ENCODE peak calls at places on chromosome 15, in six cellular contexts. One of them, this sample, is unnamed. For H3K4me1 and H3K9me3, the result is how much of the 10 kb centered on the place peaks cover.

GRCh38 chr15:60822403-60822802 is 343.5 kb upstream of the ICE2 start:
- DNase-seq in endothelial cell of umbilical vein: no peak
- DNase-seq in H9: no peak
- DNase-seq in HCT116: no peak
- DNase-seq in fibroblast of lung: no peak
- DNase-seq in left ventricle myocardium inferior: no peak
- DNase-seq in this sample: no peak

GRCh38 chr15:75346796-75347221 is at the start of gene NEIL1:
- DNase-seq in fibroblast of lung: no peak
- DNase-seq in HCT116: peak
- DNase-seq in endothelial cell of umbilical vein: peak
- DNase-seq in left ventricle myocardium inferior: no peak
- DNase-seq in H9: peak
- DNase-seq in this sample: no peak

GRCh38 chr15:77454265-77454664 is 33.6 kb downstream of the HMG20A start:
- DNase-seq in HCT116: no peak
- DNase-seq in H9: no peak
- DNase-seq in left ventricle myocardium inferior: no peak
- DNase-seq in endothelial cell of umbilical vein: no peak
- DNase-seq in fibroblast of lung: peak
- DNase-seq in this sample: no peak

GRCh38 chr15:87648278-87648677 is 608.3 kb downstream of the NTRK3 start:
- DNase-seq in endothelial cell of umbilical vein: no peak
- DNase-seq in fibroblast of lung: peak
- DNase-seq in H9: no peak
- DNase-seq in HCT116: no peak
- DNase-seq in left ventricle myocardium inferior: no peak
- DNase-seq in this sample: no peak

GRCh38 chr15:74203914-74204431 is 1.4 kb upstream of the STRA6 start:
- DNase-seq in left ventricle myocardium inferior: peak
- DNase-seq in fibroblast of lung: peak
- DNase-seq in HCT116: no peak
- DNase-seq in H9: peak
- DNase-seq in endothelial cell of umbilical vein: no peak
- DNase-seq in this sample: no peak

GRCh38 chr15:50753463-50753862 is 12.0 kb downstream of the SPPL2A start:
- DNase-seq in endothelial cell of umbilical vein: no peak
- DNase-seq in HCT116: no peak
- DNase-seq in H9: no peak
- DNase-seq in left ventricle myocardium inferior: no peak
- DNase-seq in fibroblast of lung: peak
- DNase-seq in this sample: no peak

GRCh38 chr15:92438471-92438870 is 44.8 kb downstream of the ST8SIA2 start:
- DNase-seq in endothelial cell of umbilical vein: no peak
- DNase-seq in HCT116: no peak
- DNase-seq in H9: no peak
- DNase-seq in left ventricle myocardium inferior: no peak
- DNase-seq in fibroblast of lung: no peak
- DNase-seq in this sample: no peak

GRCh38 chr15:95051881-95052280 is 820.5 kb downstream of the MCTP2 start:
- DNase-seq in endothelial cell of umbilical vein: no peak
- DNase-seq in left ventricle myocardium inferior: no peak
- DNase-seq in fibroblast of lung: no peak
- DNase-seq in HCT116: no peak
- DNase-seq in H9: no peak
- DNase-seq in this sample: no peak

GRCh38 chr15:70503073-70503745 is 260.1 kb downstream of the UACA start:
- DNase-seq in HCT116: no peak
- DNase-seq in H9: no peak
- DNase-seq in endothelial cell of umbilical vein: no peak
- DNase-seq in fibroblast of lung: no peak
- DNase-seq in left ventricle myocardium inferior: no peak
- DNase-seq in this sample: no peak
- H3K4me1 ChIP-seq in HCT116: under half
- H3K4me1 ChIP-seq in H9: under half
- H3K4me1 ChIP-seq in endothelial cell of umbilical vein: under half
- H3K4me1 ChIP-seq in fibroblast of lung: under half
- H3K4me1 ChIP-seq in left ventricle myocardium inferior: under half
- H3K4me1 ChIP-seq in this sample: under half

DNA sequence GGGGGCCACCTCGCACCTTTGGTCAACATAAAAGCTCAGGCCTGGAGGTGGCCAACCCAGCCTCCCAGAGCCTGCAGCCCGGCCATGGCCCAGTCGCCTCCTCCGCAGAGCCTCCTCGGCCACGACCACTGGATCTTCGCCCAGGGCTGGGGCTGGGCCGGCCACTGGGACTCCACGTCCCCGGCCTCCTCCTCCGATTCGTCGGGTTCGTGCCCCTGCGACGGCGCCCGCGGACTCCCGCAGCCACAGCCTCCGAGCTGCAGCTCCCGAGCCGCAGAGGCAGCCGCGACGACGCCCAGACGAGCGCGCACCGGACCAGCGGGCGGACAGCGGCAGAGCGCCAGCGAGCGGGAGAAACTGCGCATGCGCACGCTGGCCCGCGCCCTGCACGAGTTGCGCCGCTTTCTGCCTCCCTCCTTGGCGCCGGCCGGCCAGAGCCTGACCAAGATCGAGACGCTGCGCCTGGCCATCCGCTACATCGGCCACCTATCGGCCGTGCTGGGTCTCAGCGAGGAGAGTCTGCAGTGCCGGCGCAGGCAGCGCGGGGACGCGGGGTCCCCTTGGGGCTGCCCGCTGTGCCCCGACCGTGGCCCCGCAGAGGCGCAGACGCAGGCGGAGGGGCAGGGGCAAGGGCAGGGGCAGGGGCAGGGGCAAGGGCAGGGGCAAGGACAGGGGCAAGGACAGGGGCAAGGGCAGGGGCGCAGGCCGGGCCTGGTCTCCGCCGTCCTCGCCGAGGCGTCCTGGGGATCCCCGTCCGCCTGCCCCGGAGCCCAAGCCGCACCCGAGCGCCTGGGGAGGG is at the start of gene MESP2:
- DNase-seq in H9: peak
- DNase-seq in endothelial cell of umbilical vein: peak
- DNase-seq in fibroblast of lung: peak
- DNase-seq in HCT116: peak
- DNase-seq in left ventricle myocardium inferior: peak
- DNase-seq in this sample: peak
- TF ChIP-seq CTCF in H9: peak
- TF ChIP-seq CTCF in endothelial cell of umbilical vein: peak
- TF ChIP-seq CTCF in fibroblast of lung: peak
- TF ChIP-seq CTCF in HCT116: peak
- TF ChIP-seq CTCF in left ventricle myocardium inferior: peak
- TF ChIP-seq CTCF in this sample: peak

GRCh38 chr15:79878078-79878705 is 18.6 kb downstream of the MTHFS start:
- DNase-seq in fibroblast of lung: no peak
- DNase-seq in endothelial cell of umbilical vein: no peak
- DNase-seq in H9: no peak
- DNase-seq in left ventricle myocardium inferior: no peak
- DNase-seq in HCT116: peak
- DNase-seq in this sample: no peak

GRCh38 chr15:79874242-79874641 is 22.6 kb downstream of the MTHFS start:
- DNase-seq in endothelial cell of umbilical vein: no peak
- DNase-seq in HCT116: peak
- DNase-seq in H9: no peak
- DNase-seq in left ventricle myocardium inferior: no peak
- DNase-seq in fibroblast of lung: peak
- DNase-seq in this sample: no peak

GRCh38 chr15:79872358-79873017 is 24.3 kb downstream of the MTHFS start:
- DNase-seq in left ventricle myocardium inferior: no peak
- DNase-seq in endothelial cell of umbilical vein: no peak
- DNase-seq in HCT116: no peak
- DNase-seq in H9: peak
- DNase-seq in fibroblast of lung: peak
- DNase-seq in this sample: no peak

GRCh38 chr15:79875213-79875612 is 21.6 kb downstream of the MTHFS start:
- DNase-seq in HCT116: no peak
- DNase-seq in left ventricle myocardium inferior: no peak
- DNase-seq in fibroblast of lung: no peak
- DNase-seq in H9: no peak
- DNase-seq in endothelial cell of umbilical vein: no peak
- DNase-seq in this sample: no peak
- H3K9me3 ChIP-seq in HCT116: under half
- H3K9me3 ChIP-seq in left ventricle myocardium inferior: half or more
- H3K9me3 ChIP-seq in fibroblast of lung: under half
- H3K9me3 ChIP-seq in H9: under half
- H3K9me3 ChIP-seq in endothelial cell of umbilical vein: under half
- H3K9me3 ChIP-seq in this sample: under half

DNA sequence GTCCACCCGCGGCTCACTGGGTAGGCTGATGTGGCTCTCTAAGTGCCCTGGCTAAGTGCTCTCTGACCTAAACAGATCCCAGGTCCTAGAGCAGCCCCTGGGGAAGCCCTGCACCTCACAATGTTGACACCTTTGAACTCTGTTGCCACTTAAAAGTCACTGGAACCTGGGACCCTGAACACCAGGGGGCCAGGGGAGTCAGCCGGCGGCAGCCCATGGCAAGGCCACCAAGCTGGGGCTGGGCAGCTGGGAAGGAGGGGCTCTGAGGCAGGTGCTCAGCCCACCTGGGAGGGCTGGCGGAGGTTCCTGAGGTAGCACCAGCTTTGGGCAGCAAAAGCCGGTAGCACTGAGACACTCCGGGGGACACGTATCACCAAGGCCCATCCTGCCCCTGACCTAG is 129.0 kb downstream of the CHSY1 start:
- DNase-seq in H9: no peak
- DNase-seq in left ventricle myocardium inferior: no peak
- DNase-seq in endothelial cell of umbilical vein: no peak
- DNase-seq in HCT116: no peak
- DNase-seq in fibroblast of lung: no peak
- DNase-seq in this sample: no peak
- H3K4me1 ChIP-seq in H9: under half
- H3K4me1 ChIP-seq in left ventricle myocardium inferior: under half
- H3K4me1 ChIP-seq in endothelial cell of umbilical vein: under half
- H3K4me1 ChIP-seq in HCT116: under half
- H3K4me1 ChIP-seq in fibroblast of lung: under half
- H3K4me1 ChIP-seq in this sample: under half

DNA sequence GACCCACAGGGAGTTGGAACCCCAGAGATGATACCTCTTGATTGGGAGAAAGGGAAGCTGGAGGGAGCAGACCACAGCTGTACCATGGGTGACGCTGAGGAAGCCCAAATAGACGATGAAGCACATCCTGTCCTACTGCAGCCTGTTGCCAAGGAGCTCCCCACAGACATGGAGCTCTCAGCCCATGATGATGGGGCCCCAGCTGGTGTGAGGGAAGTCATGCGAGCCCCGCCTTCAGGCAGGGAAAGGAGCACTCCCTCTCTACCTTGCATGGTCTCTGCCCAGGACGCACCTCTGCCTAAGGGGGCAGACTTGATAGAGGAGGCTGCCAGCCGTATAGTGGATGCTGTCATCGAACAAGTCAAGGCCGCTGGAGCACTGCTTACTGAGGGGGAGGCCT is 201.1 kb downstream of the AKAP13 start:
- DNase-seq in fibroblast of lung: no peak
- DNase-seq in left ventricle myocardium inferior: peak
- DNase-seq in endothelial cell of umbilical vein: no peak
- DNase-seq in H9: no peak
- DNase-seq in HCT116: no peak
- DNase-seq in this sample: peak
- TF ChIP-seq CTCF in fibroblast of lung: no peak
- TF ChIP-seq CTCF in left ventricle myocardium inferior: no peak
- TF ChIP-seq CTCF in endothelial cell of umbilical vein: no peak
- TF ChIP-seq CTCF in H9: no peak
- TF ChIP-seq CTCF in HCT116: no peak
- TF ChIP-seq CTCF in this sample: no peak